ENCODE peak calls at places on chromosomes 6 and 20, in ten cellular contexts. One of them, this sample, is unnamed.

GRCh38 chr20:50191566-50192363 is 1.1 kb downstream of the CEBPB start:
- DNase-seq in ureter: peak
- DNase-seq in NCI-H82: peak
- DNase-seq in HS-27A: no peak
- DNase-seq in EL: peak
- DNase-seq in ascending aorta: no peak
- DNase-seq in Peyer's patch: peak
- DNase-seq in HAP-1: peak
- DNase-seq in pulmonary artery endothelial cell: no peak
- DNase-seq in activated CD8-positive, alpha-beta memory T cell treated with anti-CD3 and anti-CD28 coated beads for 4 hours: no peak
- DNase-seq in this sample: peak

GRCh38 chr6:127069659-127070279 is 48.7 kb upstream of the RSPO3 start:
- DNase-seq in ureter: no peak
- DNase-seq in NCI-H82: peak
- DNase-seq in HS-27A: no peak
- DNase-seq in EL: peak
- DNase-seq in ascending aorta: no peak
- DNase-seq in Peyer's patch: no peak
- DNase-seq in HAP-1: no peak
- DNase-seq in pulmonary artery endothelial cell: peak
- DNase-seq in activated CD8-positive, alpha-beta memory T cell treated with anti-CD3 and anti-CD28 coated beads for 4 hours: no peak
- DNase-seq in this sample: no peak

GRCh38 chr6:17835784-17836183 is 129.1 kb upstream of the NUP153 start:
- DNase-seq in ureter: no peak
- DNase-seq in NCI-H82: no peak
- DNase-seq in HS-27A: no peak
- DNase-seq in EL: no peak
- DNase-seq in ascending aorta: no peak
- DNase-seq in Peyer's patch: no peak
- DNase-seq in HAP-1: no peak
- DNase-seq in pulmonary artery endothelial cell: no peak
- DNase-seq in activated CD8-positive, alpha-beta memory T cell treated with anti-CD3 and anti-CD28 coated beads for 4 hours: no peak
- DNase-seq in this sample: no peak

GRCh38 chr6:87237804-87238203 is 82.4 kb downstream of the ZNF292 start:
- DNase-seq in ureter: no peak
- DNase-seq in NCI-H82: no peak
- DNase-seq in HS-27A: no peak
- DNase-seq in EL: peak
- DNase-seq in ascending aorta: no peak
- DNase-seq in Peyer's patch: no peak
- DNase-seq in HAP-1: no peak
- DNase-seq in pulmonary artery endothelial cell: no peak
- DNase-seq in activated CD8-positive, alpha-beta memory T cell treated with anti-CD3 and anti-CD28 coated beads for 4 hours: no peak
- DNase-seq in this sample: peak

GRCh38 chr6:33961686-33962085 is 157.9 kb upstream of the MLN start:
- DNase-seq in ureter: no peak
- DNase-seq in NCI-H82: no peak
- DNase-seq in HS-27A: no peak
- DNase-seq in EL: no peak
- DNase-seq in ascending aorta: peak
- DNase-seq in Peyer's patch: no peak
- DNase-seq in HAP-1: no peak
- DNase-seq in pulmonary artery endothelial cell: no peak
- DNase-seq in activated CD8-positive, alpha-beta memory T cell treated with anti-CD3 and anti-CD28 coated beads for 4 hours: no peak
- DNase-seq in this sample: no peak

GRCh38 chr6:148508401-148509151 is 165.9 kb downstream of the SASH1 start:
- DNase-seq in ureter: no peak
- DNase-seq in NCI-H82: no peak
- DNase-seq in HS-27A: no peak
- DNase-seq in EL: peak
- DNase-seq in ascending aorta: no peak
- DNase-seq in Peyer's patch: no peak
- DNase-seq in HAP-1: no peak
- DNase-seq in pulmonary artery endothelial cell: no peak
- DNase-seq in activated CD8-positive, alpha-beta memory T cell treated with anti-CD3 and anti-CD28 coated beads for 4 hours: no peak
- DNase-seq in this sample: no peak

GRCh38 chr6:12148317-12148801 is 136.2 kb downstream of the HIVEP1 start:
- DNase-seq in ureter: no peak
- DNase-seq in NCI-H82: no peak
- DNase-seq in HS-27A: peak
- DNase-seq in EL: peak
- DNase-seq in ascending aorta: no peak
- DNase-seq in Peyer's patch: no peak
- DNase-seq in HAP-1: no peak
- DNase-seq in pulmonary artery endothelial cell: no peak
- DNase-seq in activated CD8-positive, alpha-beta memory T cell treated with anti-CD3 and anti-CD28 coated beads for 4 hours: no peak
- DNase-seq in this sample: no peak

GRCh38 chr20:53823121-53823764 is 229.6 kb upstream of the ZNF217 start:
- DNase-seq in ureter: no peak
- DNase-seq in NCI-H82: no peak
- DNase-seq in HS-27A: no peak
- DNase-seq in EL: no peak
- DNase-seq in ascending aorta: no peak
- DNase-seq in Peyer's patch: no peak
- DNase-seq in HAP-1: no peak
- DNase-seq in pulmonary artery endothelial cell: no peak
- DNase-seq in activated CD8-positive, alpha-beta memory T cell treated with anti-CD3 and anti-CD28 coated beads for 4 hours: no peak
- DNase-seq in this sample: no peak

GRCh38 chr20:7989379-7989778 is 30.2 kb downstream of the TMX4 start:
- DNase-seq in ureter: no peak
- DNase-seq in NCI-H82: no peak
- DNase-seq in HS-27A: no peak
- DNase-seq in EL: no peak
- DNase-seq in ascending aorta: no peak
- DNase-seq in Peyer's patch: no peak
- DNase-seq in HAP-1: no peak
- DNase-seq in pulmonary artery endothelial cell: no peak
- DNase-seq in activated CD8-positive, alpha-beta memory T cell treated with anti-CD3 and anti-CD28 coated beads for 4 hours: no peak
- DNase-seq in this sample: no peak